ENCODE peak calls at places on chromosomes 16 and 17, in five cellular contexts. One of them, this sample, is unnamed.
A peak's percentile ranks its signal among the peaks of the same experiment; 100 is the strongest.

GRCh38 chr17:62888148-62888547 is 77.9 kb upstream of the TANC2 start:
- DNase-seq in HFF-Myc: no peak
- DNase-seq in GM20000: no peak
- DNase-seq in omental fat pad: no peak
- DNase-seq in fibroblast of lung: no peak
- DNase-seq in this sample: no peak

GRCh38 chr16:19521471-19522368 is at the start of gene GDE1:
- DNase-seq in HFF-Myc: peak; percentile 62
- DNase-seq in GM20000: peak; percentile 93
- DNase-seq in omental fat pad: peak; percentile 92
- DNase-seq in fibroblast of lung: peak; percentile 85
- DNase-seq in this sample: peak; percentile 95

GRCh38 chr16:11109551-11109950 is 146.5 kb downstream of the SOCS1 start:
- DNase-seq in HFF-Myc: no peak
- DNase-seq in GM20000: no peak
- DNase-seq in omental fat pad: no peak
- DNase-seq in fibroblast of lung: peak; percentile 73
- DNase-seq in this sample: no peak

GRCh38 chr16:56743840-56744239 is 13.9 kb downstream of the NUP93 start:
- DNase-seq in HFF-Myc: peak; percentile 35
- DNase-seq in GM20000: no peak
- DNase-seq in omental fat pad: no peak
- DNase-seq in fibroblast of lung: peak; percentile 48
- DNase-seq in this sample: no peak

GRCh38 chr16:10941127-10941933 is 938 bp downstream of the DEXI start:
- DNase-seq in HFF-Myc: no peak
- DNase-seq in GM20000: no peak
- DNase-seq in omental fat pad: no peak
- DNase-seq in fibroblast of lung: no peak
- DNase-seq in this sample: no peak

GRCh38 chr16:1097800-1098199 is 1.8 kb upstream of the C1QTNF8 start:
- DNase-seq in HFF-Myc: no peak
- DNase-seq in GM20000: no peak
- DNase-seq in omental fat pad: no peak
- DNase-seq in fibroblast of lung: no peak
- DNase-seq in this sample: no peak

GRCh38 chr17:20791626-20792025 is 212.1 kb downstream of the CDRT15L2 start:
- DNase-seq in HFF-Myc: no peak
- DNase-seq in GM20000: no peak
- DNase-seq in omental fat pad: no peak
- DNase-seq in fibroblast of lung: no peak
- DNase-seq in this sample: no peak

GRCh38 chr16:84414789-84415326 is 46.5 kb downstream of the ATP2C2 start:
- DNase-seq in HFF-Myc: no peak
- DNase-seq in GM20000: no peak
- DNase-seq in omental fat pad: no peak
- DNase-seq in fibroblast of lung: no peak
- DNase-seq in this sample: no peak

GRCh38 chr17:1703063-1703462 is 7.1 kb downstream of the TLCD2 start:
- DNase-seq in HFF-Myc: no peak
- DNase-seq in GM20000: no peak
- DNase-seq in omental fat pad: no peak
- DNase-seq in fibroblast of lung: no peak
- DNase-seq in this sample: no peak

GRCh38 chr17:16314189-16314588 is 39.1 kb downstream of the CENPV start:
- DNase-seq in HFF-Myc: no peak
- DNase-seq in GM20000: no peak
- DNase-seq in omental fat pad: no peak
- DNase-seq in fibroblast of lung: no peak
- DNase-seq in this sample: no peak

GRCh38 chr17:64155751-64156544 is 26.0 kb upstream of the ERN1 start:
- DNase-seq in HFF-Myc: no peak
- DNase-seq in GM20000: no peak
- DNase-seq in omental fat pad: no peak
- DNase-seq in fibroblast of lung: peak; percentile 48
- DNase-seq in this sample: no peak

GRCh38 chr17:59001158-59001814 is 105.4 kb downstream of the TRIM37 start:
- DNase-seq in HFF-Myc: no peak
- DNase-seq in GM20000: peak; percentile 80
- DNase-seq in omental fat pad: no peak
- DNase-seq in fibroblast of lung: peak; percentile 18
- DNase-seq in this sample: peak; percentile 78

GRCh38 chr16:66618588-66618987 is 14.1 kb downstream of the CMTM3 start:
- DNase-seq in HFF-Myc: peak; percentile 87
- DNase-seq in GM20000: no peak
- DNase-seq in omental fat pad: no peak
- DNase-seq in fibroblast of lung: peak; percentile 94
- DNase-seq in this sample: no peak

GRCh38 chr16:81711609-81712329 is 67.3 kb upstream of the PLCG2 start:
- DNase-seq in HFF-Myc: peak; percentile 70
- DNase-seq in GM20000: no peak
- DNase-seq in omental fat pad: no peak
- DNase-seq in fibroblast of lung: peak; percentile 88
- DNase-seq in this sample: no peak

GRCh38 chr17:887842-888214 is 91.7 kb downstream of the NXN start:
- DNase-seq in HFF-Myc: no peak
- DNase-seq in GM20000: no peak
- DNase-seq in omental fat pad: no peak
- DNase-seq in fibroblast of lung: no peak
- DNase-seq in this sample: no peak

GRCh38 chr16:59886021-59886420 is 1151.9 kb upstream of the GOT2 start:
- DNase-seq in HFF-Myc: peak; percentile 90
- DNase-seq in GM20000: no peak
- DNase-seq in omental fat pad: no peak
- DNase-seq in fibroblast of lung: peak; percentile 91
- DNase-seq in this sample: no peak

GRCh38 chr17:15947331-15947730 is 2.4 kb downstream of the ADORA2B start:
- DNase-seq in HFF-Myc: no peak
- DNase-seq in GM20000: no peak
- DNase-seq in omental fat pad: no peak
- DNase-seq in fibroblast of lung: peak; percentile 59
- DNase-seq in this sample: no peak

GRCh38 chr17:39955726-39956225 is 7.0 kb upstream of the GSDMA start:
- DNase-seq in HFF-Myc: no peak
- DNase-seq in GM20000: no peak
- DNase-seq in omental fat pad: no peak
- DNase-seq in fibroblast of lung: no peak
- DNase-seq in this sample: no peak

GRCh38 chr16:28188085-28188916 is 23.5 kb downstream of the XPO6 start:
- DNase-seq in HFF-Myc: no peak
- DNase-seq in GM20000: peak; percentile 63
- DNase-seq in omental fat pad: no peak
- DNase-seq in fibroblast of lung: peak; percentile 58
- DNase-seq in this sample: peak; percentile 57

GRCh38 chr16:67163164-67163902 is 1.2 kb upstream of the HSF4 start:
- DNase-seq in HFF-Myc: no peak
- DNase-seq in GM20000: peak; percentile 67
- DNase-seq in omental fat pad: no peak
- DNase-seq in fibroblast of lung: peak; percentile 56
- DNase-seq in this sample: no peak

GRCh38 chr16:72434159-72434558 is 262.2 kb upstream of the PMFBP1 start:
- DNase-seq in HFF-Myc: peak; percentile 33
- DNase-seq in GM20000: no peak
- DNase-seq in omental fat pad: no peak
- DNase-seq in fibroblast of lung: peak; percentile 71
- DNase-seq in this sample: no peak

GRCh38 chr16:78566397-78567073 is 467.1 kb downstream of the WWOX start:
- DNase-seq in HFF-Myc: no peak
- DNase-seq in GM20000: no peak
- DNase-seq in omental fat pad: no peak
- DNase-seq in fibroblast of lung: no peak
- DNase-seq in this sample: no peak

GRCh38 chr17:46929413-46929812 is 6.5 kb downstream of the GOSR2 start:
- DNase-seq in HFF-Myc: no peak
- DNase-seq in GM20000: no peak
- DNase-seq in omental fat pad: no peak
- DNase-seq in fibroblast of lung: no peak
- DNase-seq in this sample: no peak

GRCh38 chr17:6231886-6232767 is 161.9 kb downstream of the WSCD1 start:
- DNase-seq in HFF-Myc: no peak
- DNase-seq in GM20000: no peak
- DNase-seq in omental fat pad: no peak
- DNase-seq in fibroblast of lung: peak; percentile 3
- DNase-seq in this sample: no peak

GRCh38 chr17:4950757-4951204 is at the start of gene ENO3:
- DNase-seq in HFF-Myc: no peak
- DNase-seq in GM20000: no peak
- DNase-seq in omental fat pad: no peak
- DNase-seq in fibroblast of lung: no peak
- DNase-seq in this sample: no peak

GRCh38 chr16:27429330-27429871 is 27.4 kb downstream of the IL21R start:
- DNase-seq in HFF-Myc: no peak
- DNase-seq in GM20000: no peak
- DNase-seq in omental fat pad: no peak
- DNase-seq in fibroblast of lung: no peak
- DNase-seq in this sample: no peak

GRCh38 chr16:17940584-17940983 is 396.0 kb downstream of the NPIPA8 start:
- DNase-seq in HFF-Myc: no peak
- DNase-seq in GM20000: no peak
- DNase-seq in omental fat pad: no peak
- DNase-seq in fibroblast of lung: no peak
- DNase-seq in this sample: no peak

GRCh38 chr16:81451753-81452680 is 7.4 kb downstream of the CMIP start:
- DNase-seq in HFF-Myc: no peak
- DNase-seq in GM20000: no peak
- DNase-seq in omental fat pad: no peak
- DNase-seq in fibroblast of lung: no peak
- DNase-seq in this sample: no peak

GRCh38 chr16:50692999-50693781 is at the start of gene NOD2:
- DNase-seq in HFF-Myc: no peak
- DNase-seq in GM20000: peak; percentile 83
- DNase-seq in omental fat pad: no peak
- DNase-seq in fibroblast of lung: no peak
- DNase-seq in this sample: peak; percentile 73

GRCh38 chr17:61486135-61487120 is 34.2 kb downstream of the TBX4 start:
- DNase-seq in HFF-Myc: no peak
- DNase-seq in GM20000: no peak
- DNase-seq in omental fat pad: no peak
- DNase-seq in fibroblast of lung: peak; percentile 58
- DNase-seq in this sample: no peak

GRCh38 chr16:28063047-28063521 is 430 bp downstream of the GSG1L start:
- DNase-seq in HFF-Myc: no peak
- DNase-seq in GM20000: peak; percentile 50
- DNase-seq in omental fat pad: no peak
- DNase-seq in fibroblast of lung: no peak
- DNase-seq in this sample: no peak

GRCh38 chr17:74210191-74211140 is 2.9 kb upstream of the TTYH2 start:
- DNase-seq in HFF-Myc: no peak
- DNase-seq in GM20000: peak; percentile 85
- DNase-seq in omental fat pad: no peak
- DNase-seq in fibroblast of lung: peak; percentile 62
- DNase-seq in this sample: peak; percentile 81

GRCh38 chr17:13086142-13086769 is 68.4 kb upstream of the ELAC2 start:
- DNase-seq in HFF-Myc: peak; percentile 81
- DNase-seq in GM20000: no peak
- DNase-seq in omental fat pad: no peak
- DNase-seq in fibroblast of lung: peak; percentile 84
- DNase-seq in this sample: no peak

GRCh38 chr16:70723740-70724145 is 37.9 kb upstream of the MTSS2 start:
- DNase-seq in HFF-Myc: no peak
- DNase-seq in GM20000: no peak
- DNase-seq in omental fat pad: no peak
- DNase-seq in fibroblast of lung: no peak
- DNase-seq in this sample: no peak

GRCh38 chr17:8488931-8489330 is 53.2 kb downstream of the NDEL1 start:
- DNase-seq in HFF-Myc: peak; percentile 91
- DNase-seq in GM20000: no peak
- DNase-seq in omental fat pad: no peak
- DNase-seq in fibroblast of lung: peak; percentile 93
- DNase-seq in this sample: no peak
- TF ChIP-seq CTCF in HFF-Myc: no peak
- TF ChIP-seq CTCF in GM20000: no peak
- TF ChIP-seq CTCF in omental fat pad: no peak
- TF ChIP-seq CTCF in fibroblast of lung: peak; percentile 10
- TF ChIP-seq CTCF in this sample: no peak

DNA sequence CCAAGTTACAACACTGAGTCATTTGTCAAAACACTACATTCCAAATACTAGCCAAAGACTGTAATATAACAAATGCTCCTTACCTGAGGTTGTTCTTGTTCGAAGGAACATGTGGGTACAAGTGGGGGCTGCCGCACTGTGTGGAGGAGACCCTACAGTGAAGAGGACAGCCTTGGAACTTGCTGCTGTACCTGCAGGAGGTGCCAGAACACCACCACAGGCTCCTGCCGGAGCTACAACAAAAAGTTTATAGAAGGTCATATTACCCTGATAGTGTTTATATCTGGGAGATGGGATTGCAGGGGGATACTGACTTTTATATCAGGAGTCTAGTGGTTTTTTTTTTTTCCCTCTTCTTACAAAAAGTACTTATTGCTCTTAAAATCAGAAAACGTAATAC is 37.8 kb upstream of the ALDH3A1 start:
- DNase-seq in HFF-Myc: no peak
- DNase-seq in GM20000: no peak
- DNase-seq in omental fat pad: no peak
- DNase-seq in fibroblast of lung: no peak
- DNase-seq in this sample: no peak
- TF ChIP-seq CTCF in HFF-Myc: peak; percentile 31
- TF ChIP-seq CTCF in GM20000: no peak
- TF ChIP-seq CTCF in omental fat pad: no peak
- TF ChIP-seq CTCF in fibroblast of lung: peak; percentile 13
- TF ChIP-seq CTCF in this sample: no peak

DNA sequence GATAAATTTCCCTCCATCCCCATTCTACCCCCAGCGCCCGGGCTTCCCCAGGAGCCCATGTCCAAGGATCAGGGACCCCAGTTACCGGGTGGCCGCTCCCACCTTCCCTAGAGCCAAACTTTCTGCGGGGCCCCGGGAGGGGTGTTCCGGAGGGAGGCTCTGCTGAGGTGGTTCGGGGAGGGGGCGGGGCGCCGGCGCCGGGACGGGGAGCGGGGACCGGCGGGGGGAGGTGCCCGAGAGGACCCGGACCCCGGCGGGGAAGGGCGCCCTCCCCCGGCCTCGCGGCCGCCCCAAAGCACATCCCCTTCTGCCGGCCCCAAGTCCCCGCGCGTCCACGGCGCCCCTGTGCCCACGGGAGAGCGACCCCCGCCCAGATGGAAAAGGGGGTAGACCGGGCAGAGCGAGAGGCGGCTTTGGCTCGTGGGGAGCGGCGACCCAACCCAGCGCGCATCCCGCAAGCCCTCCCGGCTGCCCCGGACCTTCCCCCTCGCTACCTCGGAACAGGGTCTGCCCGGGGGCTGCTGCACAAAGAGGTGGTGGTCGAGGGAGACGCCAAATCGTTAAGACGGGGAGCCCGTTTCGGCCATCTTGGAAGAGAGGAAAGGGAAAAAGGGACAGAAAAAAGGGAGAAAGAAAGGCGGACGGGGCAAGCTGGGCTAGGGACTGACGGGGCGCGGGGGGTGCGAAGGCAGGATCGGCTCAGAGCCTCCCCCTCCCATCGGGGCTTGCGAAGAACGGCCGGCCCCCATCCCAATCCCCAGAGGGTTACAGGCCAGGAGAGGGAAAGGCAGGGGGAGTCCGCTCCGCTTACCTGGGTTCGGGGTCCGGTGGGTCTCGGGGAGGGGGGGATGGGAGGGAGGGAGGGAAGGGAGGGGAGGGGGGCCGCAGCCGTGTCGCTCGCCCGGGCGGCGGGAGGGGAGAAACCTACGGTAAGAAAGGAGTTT is 479 bp downstream of the PCGF2 start:
- DNase-seq in HFF-Myc: no peak
- DNase-seq in GM20000: peak; percentile 78
- DNase-seq in omental fat pad: no peak
- DNase-seq in fibroblast of lung: no peak
- DNase-seq in this sample: peak; percentile 76
- TF ChIP-seq CTCF in HFF-Myc: no peak
- TF ChIP-seq CTCF in GM20000: peak; percentile 19
- TF ChIP-seq CTCF in omental fat pad: no peak
- TF ChIP-seq CTCF in fibroblast of lung: no peak
- TF ChIP-seq CTCF in this sample: peak; percentile 28

GRCh38 chr17:27559506-27559931 is 71.5 kb upstream of the LGALS9 start:
- DNase-seq in HFF-Myc: no peak
- DNase-seq in GM20000: no peak
- DNase-seq in omental fat pad: no peak
- DNase-seq in fibroblast of lung: peak; percentile 91
- DNase-seq in this sample: no peak
- TF ChIP-seq CTCF in HFF-Myc: peak; percentile 7
- TF ChIP-seq CTCF in GM20000: no peak
- TF ChIP-seq CTCF in omental fat pad: no peak
- TF ChIP-seq CTCF in fibroblast of lung: peak; percentile 57
- TF ChIP-seq CTCF in this sample: no peak